ENCODE peak calls at places on chromosomes 2 and 18, in six cellular contexts. B is stimulated activated CD4-positive, alpha-beta T cell treated with anti-CD3 and anti-CD28 coated beads, Interleukin-4, amount 100 ng/mL, for 1 hour; L is H9; W is RKO; E is T-helper 1 cell; M is IMR-90. J is an unnamed sample.

GRCh38 chr2:193966590-193966989 is 1690.4 kb upstream of the SLC39A10 start:
- DNase-seq in L (no peak), E (no peak), W (peak; percentile 84), M (peak; percentile 0), B (no peak), J (peak; percentile 61)

GRCh38 chr2:58535182-58535581 is 294.1 kb upstream of the FANCL start:
- DNase-seq in E (no peak), M (no peak), B (no peak), L (peak; percentile 74), W (no peak), J (no peak)

GRCh38 chr2:98601532-98602132 is 6.7 kb downstream of the COA5 start:
- DNase-seq in L (peak; percentile 57), W (peak; percentile 68), E (no peak), B (no peak), M (peak; percentile 47), J (peak; percentile 47)

GRCh38 chr2:67510745-67511144 is 113.6 kb downstream of the ETAA1 start:
- DNase-seq in W (no peak), L (no peak), M (peak; percentile 42), B (no peak), E (no peak), J (no peak)

GRCh38 chr2:15935189-15935588 is 5.2 kb upstream of the MYCN start:
- DNase-seq in E (no peak), M (no peak), W (no peak), B (no peak), L (no peak), J (no peak)

GRCh38 chr18:45249306-45249705 is 366.0 kb upstream of the SLC14A2 start:
- DNase-seq in B (no peak), W (no peak), E (no peak), L (no peak), M (peak; percentile 29), J (no peak)

GRCh38 chr2:64259301-64259700 is 115.1 kb upstream of the PELI1 start:
- DNase-seq in E (no peak), B (no peak), L (no peak), M (no peak), W (no peak), J (no peak)

GRCh38 chr2:152198499-152198898 is 22.9 kb upstream of the STAM2 start:
- DNase-seq in M (no peak), L (peak; percentile 27), W (no peak), B (no peak), E (no peak), J (no peak)

GRCh38 chr2:79128406-79128805 is 8.1 kb downstream of the REG1A start:
- DNase-seq in E (no peak), M (no peak), L (no peak), W (no peak), B (no peak), J (no peak)

GRCh38 chr2:120465989-120466703 is 120.2 kb downstream of the INHBB start:
- DNase-seq in E (no peak), L (peak; percentile 83), M (no peak), B (no peak), W (no peak), J (no peak)

GRCh38 chr2:25184254-25184653 is 15.9 kb upstream of the POMC start:
- DNase-seq in L (no peak), M (no peak), B (no peak), E (no peak), W (no peak), J (no peak)

GRCh38 chr2:96876811-96877437 is 7.0 kb upstream of the SEMA4C start:
- DNase-seq in B (no peak), E (no peak), L (no peak), W (no peak), M (no peak), J (no peak)

GRCh38 chr2:204019572-204020501 is 83.3 kb downstream of the ICOS start:
- DNase-seq in L (no peak), E (no peak), M (peak; percentile 25), B (peak; percentile 57), W (peak; percentile 70), J (no peak)

GRCh38 chr18:31857516-31858106 is 85.3 kb downstream of the TRAPPC8 start:
- DNase-seq in M (no peak), W (no peak), B (no peak), E (no peak), L (no peak), J (no peak)

GRCh38 chr2:191319181-191319580 is 74.0 kb downstream of the MYO1B start:
- DNase-seq in B (no peak), L (no peak), W (peak; percentile 69), E (no peak), M (peak; percentile 78), J (peak; percentile 24)

GRCh38 chr2:138078153-138078552 is 113.9 kb downstream of the HNMT start:
- DNase-seq in B (no peak), E (no peak), M (no peak), L (no peak), W (no peak), J (no peak)

GRCh38 chr2:11788725-11789124 is 42.3 kb downstream of the LPIN1 start:
- DNase-seq in E (no peak), L (no peak), B (no peak), W (no peak), M (no peak), J (no peak)

GRCh38 chr2:215790548-215791421 is 222.6 kb downstream of the MREG start:
- DNase-seq in B (no peak), L (no peak), E (no peak), W (no peak), M (no peak), J (no peak)

GRCh38 chr18:76801567-76802505 is 20.5 kb upstream of the ZNF236 start:
- DNase-seq in M (peak; percentile 35), W (peak; percentile 74), B (peak; percentile 50), L (peak; percentile 76), E (peak; percentile 30), J (no peak)

GRCh38 chr2:25320077-25320476 is 21.6 kb downstream of the DNMT3A start:
- DNase-seq in W (no peak), L (no peak), E (no peak), B (no peak), M (no peak), J (no peak)

GRCh38 chr2:240182966-240183365 is 42.5 kb upstream of the OTOS start:
- DNase-seq in L (no peak), E (no peak), W (no peak), M (no peak), B (no peak), J (no peak)

GRCh38 chr2:121376851-121377250 is 91.8 kb upstream of the TFCP2L1 start:
- DNase-seq in L (no peak), B (no peak), E (no peak), W (no peak), M (peak; percentile 74), J (no peak)

GRCh38 chr2:134253804-134254203 is at the start of gene MGAT5:
- DNase-seq in B (no peak), E (no peak), L (no peak), M (no peak), W (no peak), J (no peak)

GRCh38 chr18:76386886-76387285 is 108.2 kb downstream of the ZNF516 start:
- DNase-seq in E (no peak), B (no peak), L (no peak), M (no peak), W (no peak), J (no peak)